ENCODE peak calls at places on chromosomes 1 and 21, in nine cellular contexts. S, I, O, R, W, C, N, Q and X are unnamed samples.

GRCh38 chr1:66271904-66272254 is 262.1 kb upstream of the SGIP1 start:
- DNase-seq in Q (peak), W (no peak), O (no peak), I (no peak), S (peak), C (peak), N (peak), R (peak), X (peak)

GRCh38 chr1:10975567-10976326 is 36.7 kb upstream of the TARDBP start:
- DNase-seq in C (peak), W (no peak), R (no peak), N (no peak), I (peak), O (no peak), Q (peak), S (peak), X (peak)

GRCh38 chr21:42614811-42615342 is 38.5 kb upstream of the PDE9A start:
- DNase-seq in R (no peak), Q (no peak), I (peak), N (no peak), S (peak), O (peak), C (peak), W (peak), X (no peak)

GRCh38 chr1:19852036-19852435 is 30.2 kb upstream of the OTUD3 start:
- DNase-seq in O (no peak), S (no peak), Q (no peak), C (no peak), N (no peak), W (no peak), R (no peak), I (no peak), X (no peak)

GRCh38 chr1:160708118-160708517 is 3.5 kb downstream of the CD48 start:
- DNase-seq in N (no peak), C (no peak), W (no peak), S (no peak), I (no peak), R (no peak), Q (no peak), O (no peak), X (no peak)

GRCh38 chr1:9589144-9589718 is 520 bp downstream of the TMEM201 start:
- DNase-seq in S (no peak), Q (peak), R (no peak), O (peak), N (no peak), I (peak), C (no peak), W (peak), X (no peak)

GRCh38 chr1:228066891-228067654 is 15.4 kb upstream of the ARF1 start:
- DNase-seq in C (no peak), N (no peak), W (no peak), O (no peak), S (no peak), R (no peak), Q (no peak), I (no peak), X (no peak)

GRCh38 chr1:24847995-24848857 is 81.8 kb downstream of the RUNX3 start:
- DNase-seq in W (peak), N (peak), I (peak), C (peak), Q (peak), O (peak), S (peak), R (peak), X (peak)